ENCODE peak calls at places on chromosomes 7 and 10, in four cellular contexts. One of them, this sample, is unnamed.

GRCh38 chr10:132064771-132065437 is 842 bp upstream of the JAKMIP3 start:
- DNase-seq in PC-9: peak; percentile 14
- DNase-seq in neuronal stem cell: no peak
- DNase-seq in CD4-positive, alpha-beta T cell: no peak
- DNase-seq in this sample: no peak

GRCh38 chr7:27200761-27201230 is 905 bp upstream of the HOXA13 start:
- DNase-seq in neuronal stem cell: no peak
- DNase-seq in CD4-positive, alpha-beta T cell: no peak
- DNase-seq in PC-9: no peak
- DNase-seq in this sample: no peak

GRCh38 chr10:1631282-1631681 is 106.0 kb downstream of the ADARB2 start:
- DNase-seq in CD4-positive, alpha-beta T cell: no peak
- DNase-seq in PC-9: no peak
- DNase-seq in neuronal stem cell: no peak
- DNase-seq in this sample: no peak

GRCh38 chr7:139618482-139619366 is 95.2 kb downstream of the CLEC2L start:
- DNase-seq in neuronal stem cell: peak; percentile 27
- DNase-seq in CD4-positive, alpha-beta T cell: peak; percentile 50
- DNase-seq in PC-9: peak; percentile 45
- DNase-seq in this sample: peak; percentile 70

GRCh38 chr10:54470324-54470631 is 330.8 kb downstream of the PCDH15 start:
- DNase-seq in PC-9: no peak
- DNase-seq in CD4-positive, alpha-beta T cell: no peak
- DNase-seq in neuronal stem cell: no peak
- DNase-seq in this sample: no peak

GRCh38 chr7:114083714-114084113 is 164.9 kb upstream of the PPP1R3A start:
- DNase-seq in neuronal stem cell: peak; percentile 5
- DNase-seq in PC-9: no peak
- DNase-seq in CD4-positive, alpha-beta T cell: no peak
- DNase-seq in this sample: no peak

GRCh38 chr10:124744047-124744687 is at the start of gene FAM53B:
- DNase-seq in neuronal stem cell: peak; percentile 74
- DNase-seq in PC-9: peak; percentile 72
- DNase-seq in CD4-positive, alpha-beta T cell: peak; percentile 68
- DNase-seq in this sample: peak; percentile 96

GRCh38 chr7:27905951-27906350 is 166.0 kb downstream of the TAX1BP1 start:
- DNase-seq in neuronal stem cell: no peak
- DNase-seq in CD4-positive, alpha-beta T cell: no peak
- DNase-seq in PC-9: no peak
- DNase-seq in this sample: no peak

GRCh38 chr7:45410893-45411292 is 163.3 kb upstream of the ADCY1 start:
- DNase-seq in CD4-positive, alpha-beta T cell: no peak
- DNase-seq in PC-9: no peak
- DNase-seq in neuronal stem cell: no peak
- DNase-seq in this sample: no peak

GRCh38 chr7:141444956-141445355 is 106.3 kb upstream of the AGK start:
- DNase-seq in PC-9: no peak
- DNase-seq in neuronal stem cell: no peak
- DNase-seq in CD4-positive, alpha-beta T cell: no peak
- DNase-seq in this sample: no peak

GRCh38 chr10:72170263-72170662 is 45.5 kb upstream of the ANAPC16 start:
- DNase-seq in neuronal stem cell: no peak
- DNase-seq in PC-9: peak; percentile 84
- DNase-seq in CD4-positive, alpha-beta T cell: no peak
- DNase-seq in this sample: no peak

GRCh38 chr7:48173983-48174382 is 2.7 kb downstream of the ABCA13 start:
- DNase-seq in neuronal stem cell: no peak
- DNase-seq in CD4-positive, alpha-beta T cell: no peak
- DNase-seq in PC-9: no peak
- DNase-seq in this sample: peak; percentile 56

GRCh38 chr7:132503415-132503814 is 72.9 kb downstream of the PLXNA4 start:
- DNase-seq in neuronal stem cell: no peak
- DNase-seq in PC-9: no peak
- DNase-seq in CD4-positive, alpha-beta T cell: no peak
- DNase-seq in this sample: no peak

GRCh38 chr7:51354897-51355296 is 38.3 kb upstream of the COBL start:
- DNase-seq in neuronal stem cell: no peak
- DNase-seq in CD4-positive, alpha-beta T cell: no peak
- DNase-seq in PC-9: no peak
- DNase-seq in this sample: no peak

GRCh38 chr10:4725917-4726606 is 99.9 kb upstream of the AKR1E2 start:
- DNase-seq in neuronal stem cell: no peak
- DNase-seq in PC-9: no peak
- DNase-seq in CD4-positive, alpha-beta T cell: no peak
- DNase-seq in this sample: peak; percentile 75

GRCh38 chr10:103636492-103636891 is 143.0 kb downstream of the NEURL1 start:
- DNase-seq in CD4-positive, alpha-beta T cell: no peak
- DNase-seq in PC-9: no peak
- DNase-seq in neuronal stem cell: peak; percentile 91
- DNase-seq in this sample: no peak

GRCh38 chr10:24722131-24722675 is 1.5 kb downstream of the ARHGAP21 start:
- DNase-seq in CD4-positive, alpha-beta T cell: peak; percentile 11
- DNase-seq in neuronal stem cell: no peak
- DNase-seq in PC-9: no peak
- DNase-seq in this sample: no peak

GRCh38 chr7:140260767-140261486 is 84.1 kb upstream of the KDM7A start:
- DNase-seq in CD4-positive, alpha-beta T cell: no peak
- DNase-seq in neuronal stem cell: no peak
- DNase-seq in PC-9: no peak
- DNase-seq in this sample: no peak

GRCh38 chr10:6044651-6045599 is 17.2 kb downstream of the IL2RA start:
- DNase-seq in neuronal stem cell: no peak
- DNase-seq in PC-9: no peak
- DNase-seq in CD4-positive, alpha-beta T cell: no peak
- DNase-seq in this sample: no peak

GRCh38 chr7:40220421-40220911 is 85.7 kb downstream of the SUGCT start:
- DNase-seq in neuronal stem cell: no peak
- DNase-seq in CD4-positive, alpha-beta T cell: no peak
- DNase-seq in PC-9: no peak
- DNase-seq in this sample: peak; percentile 57

GRCh38 chr10:118931436-118931835 is 98.1 kb upstream of the NANOS1 start:
- DNase-seq in PC-9: no peak
- DNase-seq in CD4-positive, alpha-beta T cell: no peak
- DNase-seq in neuronal stem cell: no peak
- DNase-seq in this sample: no peak

GRCh38 chr7:95649546-95649945 is 53.2 kb upstream of the PDK4 start:
- DNase-seq in CD4-positive, alpha-beta T cell: no peak
- DNase-seq in neuronal stem cell: no peak
- DNase-seq in PC-9: no peak
- DNase-seq in this sample: no peak

GRCh38 chr7:30752979-30753378 is 1.0 kb downstream of the INMT start:
- DNase-seq in neuronal stem cell: no peak
- DNase-seq in PC-9: no peak
- DNase-seq in CD4-positive, alpha-beta T cell: no peak
- DNase-seq in this sample: peak; percentile 61

GRCh38 chr10:128008521-128009250 is 101.8 kb downstream of the PTPRE start:
- DNase-seq in neuronal stem cell: no peak
- DNase-seq in PC-9: no peak
- DNase-seq in CD4-positive, alpha-beta T cell: no peak
- DNase-seq in this sample: no peak

GRCh38 chr10:1240341-1240775 is 184.2 kb downstream of the WDR37 start:
- DNase-seq in neuronal stem cell: no peak
- DNase-seq in CD4-positive, alpha-beta T cell: no peak
- DNase-seq in PC-9: no peak
- DNase-seq in this sample: no peak

GRCh38 chr7:74454059-74454947 is 597 bp downstream of the GTF2IRD1 start:
- DNase-seq in CD4-positive, alpha-beta T cell: no peak
- DNase-seq in PC-9: no peak
- DNase-seq in neuronal stem cell: no peak
- DNase-seq in this sample: peak; percentile 46

GRCh38 chr7:136807598-136807997 is 60.9 kb upstream of the CHRM2 start:
- DNase-seq in CD4-positive, alpha-beta T cell: no peak
- DNase-seq in neuronal stem cell: no peak
- DNase-seq in PC-9: no peak
- DNase-seq in this sample: no peak

GRCh38 chr7:127949670-127950069 is 81.6 kb downstream of the LRRC4 start:
- DNase-seq in PC-9: no peak
- DNase-seq in neuronal stem cell: no peak
- DNase-seq in CD4-positive, alpha-beta T cell: no peak
- DNase-seq in this sample: no peak

GRCh38 chr10:71333154-71333887 is 14.3 kb downstream of the SLC29A3 start:
- DNase-seq in PC-9: no peak
- DNase-seq in neuronal stem cell: no peak
- DNase-seq in CD4-positive, alpha-beta T cell: no peak
- DNase-seq in this sample: no peak

GRCh38 chr7:151186640-151187408 is at the start of gene ASB10:
- DNase-seq in PC-9: no peak
- DNase-seq in neuronal stem cell: no peak
- DNase-seq in CD4-positive, alpha-beta T cell: no peak
- DNase-seq in this sample: no peak

DNA sequence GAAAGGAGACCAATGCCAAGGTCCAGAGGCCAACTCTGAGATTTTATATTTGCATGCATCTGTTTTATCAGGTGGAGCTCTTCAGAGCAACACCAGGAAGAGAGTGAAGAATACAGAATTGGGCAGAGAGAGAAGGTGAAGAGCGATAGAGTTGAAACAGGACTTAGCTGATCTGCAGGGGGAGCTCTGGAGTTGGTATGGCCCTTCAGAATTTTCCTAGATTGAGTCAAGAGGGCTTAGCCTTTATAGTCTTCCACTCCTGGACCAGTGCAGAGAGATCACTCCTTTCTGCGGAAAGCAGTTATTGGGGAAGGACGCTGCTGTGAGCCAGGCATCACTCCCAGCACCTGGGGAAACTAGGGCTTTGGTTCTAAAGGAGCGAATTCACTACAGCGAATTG is 105.0 kb upstream of the DGKB start:
- DNase-seq in PC-9: no peak
- DNase-seq in neuronal stem cell: no peak
- DNase-seq in CD4-positive, alpha-beta T cell: no peak
- DNase-seq in this sample: no peak
- H3K9me3 ChIP-seq in PC-9: no peaks in the 10 kb centered on the region
- H3K9me3 ChIP-seq in neuronal stem cell: no peaks in the 10 kb centered on the region
- H3K9me3 ChIP-seq in CD4-positive, alpha-beta T cell: no peaks in the 10 kb centered on the region
- H3K9me3 ChIP-seq in this sample: peaks cover 3% of the 10 kb centered on the region

DNA sequence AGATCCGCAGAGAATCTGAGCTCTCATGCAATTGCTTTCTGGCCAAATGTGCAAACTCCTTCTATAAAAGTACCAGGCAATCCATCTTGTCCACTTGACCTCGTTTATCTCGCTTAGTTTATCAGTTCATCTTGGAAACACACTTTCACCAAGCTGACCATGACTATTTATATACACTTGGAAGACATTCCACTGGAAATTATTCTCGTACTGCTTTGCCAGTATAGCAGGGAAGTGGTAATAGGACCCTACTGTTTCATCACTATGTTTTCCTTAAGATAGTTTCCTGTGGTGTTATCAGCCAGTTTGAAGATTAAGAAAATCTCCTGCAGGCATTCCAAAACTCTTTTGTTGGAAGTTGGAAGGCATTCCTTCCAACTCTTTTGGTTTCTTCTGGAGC is 115.3 kb upstream of the FAM171A1 start:
- DNase-seq in CD4-positive, alpha-beta T cell: no peak
- DNase-seq in PC-9: no peak
- DNase-seq in neuronal stem cell: no peak
- DNase-seq in this sample: peak; percentile 81
- H3K9me3 ChIP-seq in CD4-positive, alpha-beta T cell: no peaks in the 10 kb centered on the region
- H3K9me3 ChIP-seq in PC-9: no peaks in the 10 kb centered on the region
- H3K9me3 ChIP-seq in neuronal stem cell: no peaks in the 10 kb centered on the region
- H3K9me3 ChIP-seq in this sample: no peaks in the 10 kb centered on the region

GRCh38 chr10:129857242-129857960 is 106.7 kb downstream of the EBF3 start:
- DNase-seq in PC-9: no peak
- DNase-seq in CD4-positive, alpha-beta T cell: no peak
- DNase-seq in neuronal stem cell: no peak
- DNase-seq in this sample: no peak

GRCh38 chr10:129861776-129862530 is 102.1 kb downstream of the EBF3 start:
- DNase-seq in neuronal stem cell: no peak
- DNase-seq in PC-9: no peak
- DNase-seq in CD4-positive, alpha-beta T cell: no peak
- DNase-seq in this sample: no peak

GRCh38 chr10:129863231-129863663 is 100.8 kb downstream of the EBF3 start:
- DNase-seq in PC-9: no peak
- DNase-seq in CD4-positive, alpha-beta T cell: no peak
- DNase-seq in neuronal stem cell: no peak
- DNase-seq in this sample: no peak

GRCh38 chr10:129859536-129859935 is 104.5 kb downstream of the EBF3 start:
- DNase-seq in PC-9: no peak
- DNase-seq in CD4-positive, alpha-beta T cell: no peak
- DNase-seq in neuronal stem cell: no peak
- DNase-seq in this sample: no peak

GRCh38 chr10:129860396-129860795 is 103.7 kb downstream of the EBF3 start:
- DNase-seq in PC-9: no peak
- DNase-seq in neuronal stem cell: no peak
- DNase-seq in CD4-positive, alpha-beta T cell: no peak
- DNase-seq in this sample: no peak
- H3K9me3 ChIP-seq in PC-9: no peaks in the 10 kb centered on the region
- H3K9me3 ChIP-seq in neuronal stem cell: no peaks in the 10 kb centered on the region
- H3K9me3 ChIP-seq in CD4-positive, alpha-beta T cell: no peaks in the 10 kb centered on the region
- H3K9me3 ChIP-seq in this sample: no peaks in the 10 kb centered on the region

DNA sequence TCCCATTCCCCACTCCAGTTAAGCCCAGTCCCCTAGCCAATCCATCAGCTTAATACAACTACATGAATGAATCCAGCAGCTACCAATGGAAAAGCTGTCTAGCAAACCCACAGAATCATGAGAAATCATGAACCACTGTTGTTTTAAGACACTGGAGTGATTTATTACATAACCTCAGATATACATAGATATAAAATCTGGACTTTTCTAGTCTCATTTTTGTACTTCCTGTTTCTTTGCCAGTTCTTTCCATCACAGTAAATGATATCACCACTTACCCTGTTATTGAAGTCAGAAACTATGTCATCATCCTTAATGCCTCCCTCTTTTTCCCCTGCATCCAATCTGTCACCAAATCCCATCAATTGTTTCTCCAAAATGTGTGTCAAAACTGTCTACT is 55.7 kb downstream of the MKLN1 start:
- DNase-seq in neuronal stem cell: no peak
- DNase-seq in CD4-positive, alpha-beta T cell: no peak
- DNase-seq in PC-9: no peak
- DNase-seq in this sample: no peak
- H3K9me3 ChIP-seq in neuronal stem cell: peaks cover 3% of the 10 kb centered on the region
- H3K9me3 ChIP-seq in CD4-positive, alpha-beta T cell: no peaks in the 10 kb centered on the region
- H3K9me3 ChIP-seq in PC-9: no peaks in the 10 kb centered on the region
- H3K9me3 ChIP-seq in this sample: no peaks in the 10 kb centered on the region

GRCh38 chr7:159229683-159230475 is 85.2 kb upstream of the VIPR2 start:
- DNase-seq in CD4-positive, alpha-beta T cell: no peak
- DNase-seq in PC-9: no peak
- DNase-seq in neuronal stem cell: no peak
- DNase-seq in this sample: no peak
- H3K9me3 ChIP-seq in CD4-positive, alpha-beta T cell: no peaks in the 10 kb centered on the region
- H3K9me3 ChIP-seq in PC-9: no peaks in the 10 kb centered on the region
- H3K9me3 ChIP-seq in neuronal stem cell: no peaks in the 10 kb centered on the region
- H3K9me3 ChIP-seq in this sample: peaks cover 3% of the 10 kb centered on the region

GRCh38 chr7:35257251-35258124 is 3.6 kb upstream of the TBX20 start:
- DNase-seq in neuronal stem cell: no peak
- DNase-seq in PC-9: no peak
- DNase-seq in CD4-positive, alpha-beta T cell: no peak
- DNase-seq in this sample: no peak
- H3K9me3 ChIP-seq in neuronal stem cell: peaks cover 14% of the 10 kb centered on the region
- H3K9me3 ChIP-seq in PC-9: no peaks in the 10 kb centered on the region
- H3K9me3 ChIP-seq in CD4-positive, alpha-beta T cell: peaks cover 21% of the 10 kb centered on the region
- H3K9me3 ChIP-seq in this sample: peaks cover 16% of the 10 kb centered on the region

GRCh38 chr7:18900236-18900635 is 217.2 kb downstream of the TWIST1 start:
- DNase-seq in CD4-positive, alpha-beta T cell: no peak
- DNase-seq in neuronal stem cell: no peak
- DNase-seq in PC-9: no peak
- DNase-seq in this sample: no peak
- H3K9me3 ChIP-seq in CD4-positive, alpha-beta T cell: no peaks in the 10 kb centered on the region
- H3K9me3 ChIP-seq in neuronal stem cell: no peaks in the 10 kb centered on the region
- H3K9me3 ChIP-seq in PC-9: peaks cover 14% of the 10 kb centered on the region
- H3K9me3 ChIP-seq in this sample: no peaks in the 10 kb centered on the region

This sample was measured in adipocyte.